ENCODE peak calls at places on chromosomes 13 and 19, in seven cellular contexts. Y is SHP77, C is GM12865, G is SW 1271, M is NCI-H1694 treated with DMSO at 0.1 percent for 48 hours, V is HEK293T, K is NCI-H345. W is an unnamed sample.

GRCh38 chr13:73844986-73845385 is 289.2 kb downstream of the KLF12 start:
- DNase-seq in Y (no peak), C (no peak), G (no peak), M (no peak), V (no peak), K (no peak), W (no peak)

GRCh38 chr13:88908896-88909535 is 1237.8 kb downstream of the SLITRK5 start:
- DNase-seq in Y (peak), C (no peak), G (no peak), M (no peak), V (no peak), K (peak), W (no peak)

GRCh38 chr19:46748325-46749109 is 2.3 kb upstream of the STRN4 start:
- DNase-seq in Y (peak), C (peak), G (no peak), M (peak), V (peak), K (no peak), W (peak)

GRCh38 chr13:56735537-56735942 is 405.2 kb upstream of the PRR20A start:
- DNase-seq in Y (no peak), C (no peak), G (no peak), M (no peak), V (no peak), K (no peak), W (no peak)

GRCh38 chr19:57314146-57314545 is 6.1 kb upstream of the ZNF543 start:
- DNase-seq in Y (no peak), C (no peak), G (no peak), M (no peak), V (no peak), K (no peak), W (no peak)

GRCh38 chr13:19646062-19646461 is 12.6 kb downstream of the MPHOSPH8 start:
- DNase-seq in Y (no peak), C (no peak), G (no peak), M (no peak), V (no peak), K (no peak), W (no peak)

GRCh38 chr19:31220540-31220939 is 128.7 kb downstream of the TSHZ3 start:
- DNase-seq in Y (no peak), C (no peak), G (peak), M (no peak), V (peak), K (no peak), W (peak)

GRCh38 chr19:1171755-1172352 is 2.2 kb downstream of the SBNO2 start:
- DNase-seq in Y (no peak), C (no peak), G (no peak), M (no peak), V (no peak), K (peak), W (no peak)

GRCh38 chr19:848457-848921 is 3.6 kb upstream of the ELANE start:
- DNase-seq in Y (no peak), C (no peak), G (no peak), M (no peak), V (no peak), K (no peak), W (no peak)

W was measured in Karpas-422.